ENCODE peak calls at places on chromosomes 16 and 17, in nine cellular contexts. One of them, this sample, is unnamed.
A peak's percentile ranks its signal among the peaks of the same experiment; 100 is the strongest.

GRCh38 chr17:20300399-20301037 is 166.8 kb downstream of the LGALS9B start:
- DNase-seq in AG04450: peak; percentile 64
- DNase-seq in kidney epithelial cell: no peak
- DNase-seq in IMR-90: peak; percentile 95
- DNase-seq in heart left ventricle: no peak
- DNase-seq in cardiac muscle cell: peak; percentile 78
- DNase-seq in DND-41: no peak
- DNase-seq in stomach: no peak
- DNase-seq in ovary: peak; percentile 66
- DNase-seq in this sample: peak; percentile 15

GRCh38 chr17:82107341-82107860 is 9.4 kb upstream of the FASN start:
- DNase-seq in stomach: no peak
- DNase-seq in AG04450: no peak
- DNase-seq in heart left ventricle: no peak
- DNase-seq in IMR-90: no peak
- DNase-seq in kidney epithelial cell: no peak
- DNase-seq in ovary: peak; percentile 17
- DNase-seq in DND-41: no peak
- DNase-seq in cardiac muscle cell: no peak
- DNase-seq in this sample: peak; percentile 37

GRCh38 chr16:1470543-1471251 is 4.1 kb downstream of the CLCN7 start:
- DNase-seq in DND-41: no peak
- DNase-seq in heart left ventricle: peak; percentile 68
- DNase-seq in kidney epithelial cell: peak; percentile 23
- DNase-seq in stomach: no peak
- DNase-seq in cardiac muscle cell: peak; percentile 68
- DNase-seq in AG04450: no peak
- DNase-seq in ovary: no peak
- DNase-seq in IMR-90: peak; percentile 43
- DNase-seq in this sample: no peak

GRCh38 chr16:81458149-81458669 is 13.6 kb downstream of the CMIP start:
- DNase-seq in cardiac muscle cell: no peak
- DNase-seq in kidney epithelial cell: no peak
- DNase-seq in stomach: no peak
- DNase-seq in DND-41: no peak
- DNase-seq in AG04450: no peak
- DNase-seq in ovary: no peak
- DNase-seq in IMR-90: no peak
- DNase-seq in heart left ventricle: no peak
- DNase-seq in this sample: no peak

GRCh38 chr17:59466943-59467801 is 98.2 kb upstream of the DHX40 start:
- DNase-seq in IMR-90: no peak
- DNase-seq in AG04450: no peak
- DNase-seq in heart left ventricle: no peak
- DNase-seq in cardiac muscle cell: no peak
- DNase-seq in kidney epithelial cell: no peak
- DNase-seq in ovary: no peak
- DNase-seq in DND-41: no peak
- DNase-seq in stomach: no peak
- DNase-seq in this sample: no peak

GRCh38 chr16:84879569-84880487 is 60.0 kb downstream of the CRISPLD2 start:
- DNase-seq in AG04450: no peak
- DNase-seq in kidney epithelial cell: no peak
- DNase-seq in ovary: no peak
- DNase-seq in IMR-90: no peak
- DNase-seq in stomach: peak; percentile 49
- DNase-seq in cardiac muscle cell: no peak
- DNase-seq in DND-41: no peak
- DNase-seq in heart left ventricle: no peak
- DNase-seq in this sample: peak; percentile 60

GRCh38 chr17:82376042-82376730 is 4.6 kb downstream of the UTS2R start:
- DNase-seq in ovary: no peak
- DNase-seq in stomach: no peak
- DNase-seq in DND-41: no peak
- DNase-seq in IMR-90: no peak
- DNase-seq in AG04450: no peak
- DNase-seq in kidney epithelial cell: no peak
- DNase-seq in cardiac muscle cell: no peak
- DNase-seq in heart left ventricle: no peak
- DNase-seq in this sample: no peak

GRCh38 chr17:80943346-80944145 is 48.1 kb upstream of the CHMP6 start:
- DNase-seq in cardiac muscle cell: no peak
- DNase-seq in kidney epithelial cell: no peak
- DNase-seq in IMR-90: no peak
- DNase-seq in DND-41: no peak
- DNase-seq in ovary: no peak
- DNase-seq in heart left ventricle: peak; percentile 15
- DNase-seq in AG04450: no peak
- DNase-seq in stomach: no peak
- DNase-seq in this sample: no peak

GRCh38 chr17:79028496-79029326 is 4.7 kb downstream of the C1QTNF1 start:
- DNase-seq in cardiac muscle cell: no peak
- DNase-seq in DND-41: no peak
- DNase-seq in IMR-90: no peak
- DNase-seq in ovary: no peak
- DNase-seq in stomach: no peak
- DNase-seq in heart left ventricle: no peak
- DNase-seq in AG04450: no peak
- DNase-seq in kidney epithelial cell: no peak
- DNase-seq in this sample: no peak

GRCh38 chr16:14486520-14487303 is 143.3 kb downstream of the PARN start:
- DNase-seq in cardiac muscle cell: peak; percentile 96
- DNase-seq in heart left ventricle: peak; percentile 88
- DNase-seq in kidney epithelial cell: peak; percentile 88
- DNase-seq in IMR-90: peak; percentile 94
- DNase-seq in AG04450: peak; percentile 86
- DNase-seq in stomach: peak; percentile 92
- DNase-seq in DND-41: no peak
- DNase-seq in ovary: peak; percentile 91
- DNase-seq in this sample: peak; percentile 92

GRCh38 chr16:87132361-87133014 is 184.7 kb downstream of the C16orf95 start:
- DNase-seq in IMR-90: peak; percentile 60
- DNase-seq in heart left ventricle: no peak
- DNase-seq in stomach: no peak
- DNase-seq in ovary: no peak
- DNase-seq in DND-41: no peak
- DNase-seq in cardiac muscle cell: peak; percentile 75
- DNase-seq in AG04450: peak; percentile 8
- DNase-seq in kidney epithelial cell: no peak
- DNase-seq in this sample: no peak

GRCh38 chr17:1485748-1486376 is 6.6 kb downstream of the MYO1C start:
- DNase-seq in stomach: peak; percentile 73
- DNase-seq in ovary: peak; percentile 74
- DNase-seq in kidney epithelial cell: no peak
- DNase-seq in DND-41: peak; percentile 51
- DNase-seq in cardiac muscle cell: peak; percentile 69
- DNase-seq in heart left ventricle: peak; percentile 84
- DNase-seq in AG04450: no peak
- DNase-seq in IMR-90: peak; percentile 60
- DNase-seq in this sample: peak; percentile 57

GRCh38 chr17:12077773-12078172 is 57.1 kb downstream of the MAP2K4 start:
- DNase-seq in IMR-90: no peak
- DNase-seq in cardiac muscle cell: no peak
- DNase-seq in ovary: no peak
- DNase-seq in kidney epithelial cell: no peak
- DNase-seq in heart left ventricle: no peak
- DNase-seq in stomach: no peak
- DNase-seq in DND-41: no peak
- DNase-seq in AG04450: no peak
- DNase-seq in this sample: no peak

GRCh38 chr16:69709456-69710084 is 16.8 kb downstream of the NQO1 start:
- DNase-seq in kidney epithelial cell: no peak
- DNase-seq in stomach: no peak
- DNase-seq in cardiac muscle cell: peak; percentile 81
- DNase-seq in ovary: no peak
- DNase-seq in IMR-90: peak; percentile 73
- DNase-seq in heart left ventricle: no peak
- DNase-seq in AG04450: no peak
- DNase-seq in DND-41: no peak
- DNase-seq in this sample: peak; percentile 70

GRCh38 chr16:56878455-56878854 is 13.4 kb downstream of the SLC12A3 start:
- DNase-seq in ovary: no peak
- DNase-seq in IMR-90: no peak
- DNase-seq in heart left ventricle: no peak
- DNase-seq in stomach: no peak
- DNase-seq in kidney epithelial cell: no peak
- DNase-seq in cardiac muscle cell: no peak
- DNase-seq in DND-41: no peak
- DNase-seq in AG04450: no peak
- DNase-seq in this sample: no peak

DNA sequence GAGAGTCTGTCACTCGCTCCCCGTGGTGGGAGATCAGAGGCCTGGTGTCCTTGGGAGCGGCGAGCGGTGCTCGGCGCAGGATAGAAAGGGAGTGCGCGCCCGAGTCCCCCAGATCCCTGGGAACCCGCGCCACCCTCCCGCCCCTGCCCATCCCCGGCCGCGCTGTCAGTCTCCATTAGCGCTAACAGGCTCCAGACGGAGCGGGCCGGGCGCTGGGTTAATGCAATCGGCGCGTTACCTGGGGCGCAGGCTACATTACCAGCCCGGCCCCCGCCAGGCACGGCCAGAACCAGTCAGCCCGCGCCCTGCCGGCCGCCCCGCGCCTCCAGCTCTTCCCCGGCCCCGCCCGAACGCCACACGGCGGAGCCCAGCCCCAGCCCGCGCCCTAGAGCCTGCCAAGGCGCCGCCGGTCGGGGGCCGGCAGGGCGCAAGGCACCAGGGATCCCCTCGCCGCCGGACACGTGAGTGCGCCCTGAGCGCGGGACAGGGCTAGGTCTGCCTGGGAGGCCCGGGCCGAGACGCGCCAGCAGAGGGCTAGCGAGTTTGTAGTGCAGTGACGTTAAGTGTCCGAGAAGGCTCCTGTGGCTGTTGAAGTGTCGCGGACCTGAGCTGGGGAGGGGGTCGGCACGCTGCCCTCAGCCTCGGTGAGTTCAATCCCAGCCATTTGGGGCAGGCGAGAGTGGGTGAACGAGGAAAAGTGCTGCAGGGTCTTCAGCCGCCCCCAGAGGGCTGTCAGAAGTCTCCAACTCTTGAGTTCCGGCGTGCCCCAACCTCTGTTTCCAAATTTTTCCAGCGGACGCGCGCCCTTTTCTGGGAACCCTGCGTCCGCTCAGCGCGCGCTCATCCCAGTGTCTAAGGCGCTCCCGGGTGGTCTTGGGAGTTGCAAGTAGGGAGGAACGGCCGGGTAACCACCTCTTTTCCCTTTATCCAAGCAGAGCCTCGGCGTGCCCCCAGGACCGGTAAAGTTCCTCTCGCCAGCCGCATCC is at the start of gene SLC6A2:
- DNase-seq in DND-41: no peak
- DNase-seq in stomach: no peak
- DNase-seq in IMR-90: no peak
- DNase-seq in cardiac muscle cell: no peak
- DNase-seq in AG04450: no peak
- DNase-seq in kidney epithelial cell: no peak
- DNase-seq in ovary: no peak
- DNase-seq in heart left ventricle: no peak
- DNase-seq in this sample: peak; percentile 64
- TF ChIP-seq CTCF in DND-41: no peak
- TF ChIP-seq CTCF in stomach: no peak
- TF ChIP-seq CTCF in IMR-90: no peak
- TF ChIP-seq CTCF in cardiac muscle cell: no peak
- TF ChIP-seq CTCF in AG04450: no peak
- TF ChIP-seq CTCF in kidney epithelial cell: no peak
- TF ChIP-seq CTCF in ovary: no peak
- TF ChIP-seq CTCF in heart left ventricle: no peak
- TF ChIP-seq CTCF in this sample: peak; percentile 27

GRCh38 chr17:43372273-43372911 is 26.4 kb upstream of the ARL4D start:
- DNase-seq in heart left ventricle: peak; percentile 66
- DNase-seq in kidney epithelial cell: no peak
- DNase-seq in AG04450: no peak
- DNase-seq in cardiac muscle cell: peak; percentile 56
- DNase-seq in IMR-90: no peak
- DNase-seq in stomach: no peak
- DNase-seq in ovary: peak; percentile 59
- DNase-seq in DND-41: peak; percentile 52
- DNase-seq in this sample: no peak
- H3K4me3 ChIP-seq in heart left ventricle: no peak overlapping the region
- H3K4me3 ChIP-seq in kidney epithelial cell: no peak overlapping the region
- H3K4me3 ChIP-seq in AG04450: no peak overlapping the region
- H3K4me3 ChIP-seq in cardiac muscle cell: no peak overlapping the region
- H3K4me3 ChIP-seq in IMR-90: no peak overlapping the region
- H3K4me3 ChIP-seq in stomach: no peak overlapping the region
- H3K4me3 ChIP-seq in ovary: no peak overlapping the region
- H3K4me3 ChIP-seq in DND-41: no peak overlapping the region
- H3K4me3 ChIP-seq in this sample: no peak overlapping the region

GRCh38 chr17:9529033-9529748 is 46.4 kb downstream of the STX8 start:
- DNase-seq in ovary: no peak
- DNase-seq in cardiac muscle cell: peak; percentile 47
- DNase-seq in heart left ventricle: no peak
- DNase-seq in AG04450: no peak
- DNase-seq in stomach: no peak
- DNase-seq in kidney epithelial cell: no peak
- DNase-seq in DND-41: no peak
- DNase-seq in IMR-90: peak; percentile 56
- DNase-seq in this sample: peak; percentile 39
- TF ChIP-seq CTCF in ovary: peak; percentile 10
- TF ChIP-seq CTCF in cardiac muscle cell: peak; percentile 64
- TF ChIP-seq CTCF in heart left ventricle: no peak
- TF ChIP-seq CTCF in AG04450: peak; percentile 77
- TF ChIP-seq CTCF in stomach: no peak
- TF ChIP-seq CTCF in kidney epithelial cell: peak; percentile 60
- TF ChIP-seq CTCF in DND-41: peak; percentile 70
- TF ChIP-seq CTCF in IMR-90: peak; percentile 74
- TF ChIP-seq CTCF in this sample: peak; percentile 58

GRCh38 chr17:40281663-40282062 is 6.0 kb upstream of the CDC6 start:
- DNase-seq in kidney epithelial cell: no peak
- DNase-seq in AG04450: no peak
- DNase-seq in ovary: no peak
- DNase-seq in DND-41: no peak
- DNase-seq in heart left ventricle: no peak
- DNase-seq in IMR-90: no peak
- DNase-seq in stomach: no peak
- DNase-seq in cardiac muscle cell: no peak
- DNase-seq in this sample: no peak

GRCh38 chr17:40283662-40284061 is 4.0 kb upstream of the CDC6 start:
- DNase-seq in kidney epithelial cell: peak; percentile 91
- DNase-seq in AG04450: peak; percentile 75
- DNase-seq in DND-41: no peak
- DNase-seq in stomach: no peak
- DNase-seq in IMR-90: peak; percentile 96
- DNase-seq in heart left ventricle: no peak
- DNase-seq in ovary: no peak
- DNase-seq in cardiac muscle cell: peak; percentile 77
- DNase-seq in this sample: peak; percentile 90

GRCh38 chr17:40286473-40286872 is 1.2 kb upstream of the CDC6 start:
- DNase-seq in DND-41: no peak
- DNase-seq in ovary: no peak
- DNase-seq in kidney epithelial cell: no peak
- DNase-seq in stomach: no peak
- DNase-seq in AG04450: no peak
- DNase-seq in IMR-90: no peak
- DNase-seq in cardiac muscle cell: no peak
- DNase-seq in heart left ventricle: no peak
- DNase-seq in this sample: no peak

GRCh38 chr17:40287159-40287493 is 553 bp upstream of the CDC6 start:
- DNase-seq in AG04450: no peak
- DNase-seq in stomach: no peak
- DNase-seq in IMR-90: no peak
- DNase-seq in DND-41: no peak
- DNase-seq in ovary: no peak
- DNase-seq in cardiac muscle cell: no peak
- DNase-seq in kidney epithelial cell: no peak
- DNase-seq in heart left ventricle: no peak
- DNase-seq in this sample: no peak

GRCh38 chr17:40284085-40284713 is 3.5 kb upstream of the CDC6 start:
- DNase-seq in heart left ventricle: no peak
- DNase-seq in DND-41: no peak
- DNase-seq in kidney epithelial cell: peak; percentile 48
- DNase-seq in stomach: no peak
- DNase-seq in IMR-90: peak; percentile 83
- DNase-seq in ovary: no peak
- DNase-seq in AG04450: no peak
- DNase-seq in cardiac muscle cell: peak; percentile 65
- DNase-seq in this sample: peak; percentile 97
- H3K4me3 ChIP-seq in heart left ventricle: no peak overlapping the region
- H3K4me3 ChIP-seq in DND-41: no peak overlapping the region
- H3K4me3 ChIP-seq in kidney epithelial cell: no peak overlapping the region
- H3K4me3 ChIP-seq in stomach: no peak overlapping the region
- H3K4me3 ChIP-seq in IMR-90: peak overlapping the region; percentile 29
- H3K4me3 ChIP-seq in ovary: no peak overlapping the region
- H3K4me3 ChIP-seq in AG04450: peak overlapping the region; percentile 44
- H3K4me3 ChIP-seq in cardiac muscle cell: no peak overlapping the region
- H3K4me3 ChIP-seq in this sample: peak overlapping the region; percentile 46